ENCODE peak calls at places on chromosomes 3 and 15, in six cellular contexts. C is sigmoid colon, Z is choroid plexus epithelial cell, S is cardiac fibroblast, I is heart right ventricle, H is AG09319. R is an unnamed sample.

GRCh38 chr15:62444104-62445027 is 279.3 kb upstream of the C2CD4B start:
- DNase-seq in C (peak), Z (peak), S (peak), I (no peak), H (peak), R (peak)

GRCh38 chr15:91302588-91303439 is 202.8 kb downstream of the SV2B start:
- DNase-seq in C (no peak), Z (peak), S (peak), I (peak), H (peak), R (peak)

GRCh38 chr3:108377384-108377783 is 81.0 kb downstream of the HHLA2 start:
- DNase-seq in C (no peak), Z (no peak), S (no peak), I (no peak), H (no peak), R (no peak)

GRCh38 chr3:183822631-183823030 is 2.7 kb downstream of the MAP6D1 start:
- DNase-seq in C (no peak), Z (no peak), S (no peak), I (no peak), H (no peak), R (no peak)

GRCh38 chr3:10534066-10534465 is 28.7 kb upstream of the ATP2B2 start:
- DNase-seq in C (no peak), Z (no peak), S (no peak), I (no peak), H (no peak), R (no peak)

GRCh38 chr3:24850245-24850644 is 355.6 kb upstream of the THRB start:
- DNase-seq in C (no peak), Z (no peak), S (no peak), I (no peak), H (no peak), R (no peak)

GRCh38 chr3:128173849-128174248 is 20.6 kb downstream of the EEFSEC start:
- DNase-seq in C (no peak), Z (no peak), S (no peak), I (peak), H (no peak), R (no peak)

GRCh38 chr3:9715764-9716437 is 12.3 kb downstream of the CPNE9 start:
- DNase-seq in C (peak), Z (peak), S (peak), I (peak), H (peak), R (peak)

GRCh38 chr3:16294854-16295253 is 29.8 kb downstream of the OXNAD1 start:
- DNase-seq in C (no peak), Z (no peak), S (no peak), I (no peak), H (no peak), R (no peak)

GRCh38 chr15:72722071-72722696 is 36.2 kb downstream of the BBS4 start:
- DNase-seq in C (no peak), Z (peak), S (peak), I (peak), H (peak), R (peak)

GRCh38 chr3:196947136-196947859 is 5.0 kb upstream of the NCBP2 start:
- DNase-seq in C (no peak), Z (no peak), S (no peak), I (no peak), H (no peak), R (no peak)

GRCh38 chr3:120622870-120623718 is 27.0 kb downstream of the NDUFB4 start:
- DNase-seq in C (no peak), Z (peak), S (peak), I (no peak), H (peak), R (no peak)

GRCh38 chr3:54173371-54173770 is 51.0 kb downstream of the CACNA2D3 start:
- DNase-seq in C (no peak), Z (no peak), S (no peak), I (no peak), H (no peak), R (no peak)

GRCh38 chr3:185308126-185308754 is 54.4 kb upstream of the EHHADH start:
- DNase-seq in C (no peak), Z (peak), S (peak), I (peak), H (peak), R (no peak)

GRCh38 chr15:90585863-90586262 is 56.1 kb downstream of the CRTC3 start:
- DNase-seq in C (no peak), Z (peak), S (peak), I (no peak), H (no peak), R (no peak)

GRCh38 chr3:94420941-94421340 is 358.1 kb downstream of the NSUN3 start:
- DNase-seq in C (no peak), Z (no peak), S (peak), I (no peak), H (no peak), R (no peak)

GRCh38 chr3:116053017-116053416 is 392.3 kb downstream of the LSAMP start:
- DNase-seq in C (no peak), Z (no peak), S (no peak), I (no peak), H (no peak), R (no peak)

GRCh38 chr15:94205366-94205765 is 26.0 kb upstream of the MCTP2 start:
- DNase-seq in C (no peak), Z (peak), S (no peak), I (no peak), H (peak), R (no peak)

GRCh38 chr3:53495518-53496501 is 1.4 kb downstream of the CACNA1D start:
- DNase-seq in C (peak), Z (no peak), S (no peak), I (no peak), H (no peak), R (no peak)

GRCh38 chr15:64845826-64846225 is 4.1 kb downstream of the PLEKHO2 start:
- DNase-seq in C (peak), Z (no peak), S (no peak), I (no peak), H (no peak), R (no peak)

GRCh38 chr3:108130247-108130646 is 39.4 kb upstream of the CD47 start:
- DNase-seq in C (no peak), Z (no peak), S (no peak), I (no peak), H (no peak), R (no peak)

GRCh38 chr15:34271493-34271892 is 46.7 kb downstream of the EMC4 start:
- DNase-seq in C (no peak), Z (peak), S (peak), I (no peak), H (peak), R (peak)

GRCh38 chr15:44314512-44314911 is 26.0 kb downstream of the GOLM2 start:
- DNase-seq in C (no peak), Z (no peak), S (no peak), I (no peak), H (no peak), R (no peak)

GRCh38 chr3:53948174-53948573 is 56.5 kb upstream of the SELENOK start:
- DNase-seq in C (no peak), Z (no peak), S (no peak), I (no peak), H (no peak), R (no peak)

GRCh38 chr3:64878372-64878771 is 190.6 kb upstream of the ADAMTS9 start:
- DNase-seq in C (no peak), Z (peak), S (peak), I (no peak), H (no peak), R (no peak)

GRCh38 chr3:23105048-23105447 is 98.1 kb upstream of the UBE2E2 start:
- DNase-seq in C (no peak), Z (no peak), S (no peak), I (no peak), H (no peak), R (no peak)

GRCh38 chr3:42905740-42906084 is 230 bp upstream of the ZNF662 start:
- DNase-seq in C (no peak), Z (no peak), S (no peak), I (no peak), H (no peak), R (no peak)

GRCh38 chr15:69297642-69298353 is 914 bp upstream of the PAQR5 start:
- DNase-seq in C (no peak), Z (no peak), S (no peak), I (no peak), H (no peak), R (no peak)

GRCh38 chr15:41804920-41805666 is 22.8 kb upstream of the JMJD7 start:
- DNase-seq in C (peak), Z (no peak), S (no peak), I (no peak), H (no peak), R (no peak)

GRCh38 chr3:87900061-87900460 is 158.7 kb downstream of the CGGBP1 start:
- DNase-seq in C (no peak), Z (peak), S (peak), I (no peak), H (no peak), R (no peak)

GRCh38 chr15:60002528-60003218 is 1.4 kb upstream of the FOXB1 start:
- DNase-seq in C (no peak), Z (no peak), S (no peak), I (no peak), H (no peak), R (no peak)

GRCh38 chr3:187679638-187680396 is 9.6 kb upstream of the SST start:
- DNase-seq in C (peak), Z (peak), S (peak), I (peak), H (peak), R (no peak)

GRCh38 chr3:187677604-187678003 is 7.4 kb upstream of the SST start:
- DNase-seq in C (no peak), Z (no peak), S (no peak), I (no peak), H (no peak), R (no peak)

GRCh38 chr3:187673012-187673411 is 2.8 kb upstream of the SST start:
- DNase-seq in C (no peak), Z (peak), S (no peak), I (no peak), H (no peak), R (no peak)

GRCh38 chr3:187684444-187684843 is 14.2 kb upstream of the SST start:
- DNase-seq in C (no peak), Z (no peak), S (no peak), I (no peak), H (no peak), R (no peak)

DNA sequence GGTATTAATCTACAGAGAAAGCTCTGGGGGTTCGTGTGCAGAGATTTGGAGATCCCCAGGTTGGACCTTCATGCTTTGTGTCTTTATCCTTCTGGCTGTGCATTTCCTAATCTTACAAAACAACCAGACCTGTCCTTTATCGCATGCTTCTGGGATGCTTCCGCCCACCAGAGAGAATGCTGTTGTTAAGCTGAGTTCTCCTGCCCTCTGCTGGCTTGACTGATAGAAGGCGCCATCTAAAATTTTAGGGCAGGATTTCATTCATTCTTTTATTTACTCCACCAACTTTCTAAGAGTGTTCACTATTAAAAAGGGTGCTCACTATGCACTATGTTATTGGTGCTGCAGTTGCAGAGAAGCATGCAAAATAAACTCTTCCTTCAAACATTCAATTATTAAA is 8.7 kb upstream of the SST start:
- DNase-seq in C (no peak), Z (peak), S (peak), I (peak), H (peak), R (no peak)
- TF ChIP-seq CTCF in C (peak), Z (peak), S (peak), I (peak), H (peak), R (peak)

GRCh38 chr15:51320843-51321242 is 17.6 kb downstream of the CYP19A1 start:
- DNase-seq in C (no peak), Z (no peak), S (no peak), I (no peak), H (no peak), R (no peak)
- TF ChIP-seq CTCF in C (no peak), Z (no peak), S (no peak), I (no peak), H (no peak), R (no peak)

DNA sequence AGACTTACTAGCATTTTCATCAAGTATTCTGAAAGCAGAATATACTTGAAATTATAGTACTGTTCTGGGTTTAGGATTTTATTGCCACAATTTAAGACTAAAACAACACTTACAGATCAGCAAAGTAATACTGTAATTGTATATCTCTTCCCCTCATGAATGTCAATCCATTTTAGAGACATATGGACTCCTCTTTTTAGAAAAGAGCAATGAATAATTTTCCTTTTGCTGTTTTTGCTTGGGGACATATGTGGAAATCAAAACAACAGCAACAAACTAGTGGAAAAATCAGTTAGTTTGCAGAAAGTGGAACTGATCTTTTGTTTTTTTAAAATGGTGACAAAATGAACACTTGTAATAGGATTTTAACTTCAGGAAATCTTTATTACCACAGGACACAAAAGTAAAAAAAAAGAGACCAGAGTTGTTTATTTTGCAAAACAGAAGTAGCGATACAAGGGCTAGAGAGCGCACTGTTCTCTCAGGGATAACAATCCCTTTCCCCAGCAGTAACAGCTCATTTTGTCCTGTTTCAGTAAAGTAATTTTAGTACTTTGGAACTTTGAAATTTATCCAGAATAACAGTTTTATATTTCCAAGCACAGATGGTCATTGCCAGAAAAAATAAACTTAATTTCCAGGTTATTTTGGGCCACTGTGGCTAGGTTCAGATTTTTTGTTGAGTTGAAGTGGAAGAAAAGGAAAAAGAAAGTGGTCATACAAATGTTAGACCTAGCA is 17.1 kb downstream of the LEKR1 start:
- DNase-seq in C (no peak), Z (peak), S (no peak), I (no peak), H (no peak), R (no peak)
- TF ChIP-seq CTCF in C (no peak), Z (no peak), S (no peak), I (no peak), H (no peak), R (no peak)

DNA sequence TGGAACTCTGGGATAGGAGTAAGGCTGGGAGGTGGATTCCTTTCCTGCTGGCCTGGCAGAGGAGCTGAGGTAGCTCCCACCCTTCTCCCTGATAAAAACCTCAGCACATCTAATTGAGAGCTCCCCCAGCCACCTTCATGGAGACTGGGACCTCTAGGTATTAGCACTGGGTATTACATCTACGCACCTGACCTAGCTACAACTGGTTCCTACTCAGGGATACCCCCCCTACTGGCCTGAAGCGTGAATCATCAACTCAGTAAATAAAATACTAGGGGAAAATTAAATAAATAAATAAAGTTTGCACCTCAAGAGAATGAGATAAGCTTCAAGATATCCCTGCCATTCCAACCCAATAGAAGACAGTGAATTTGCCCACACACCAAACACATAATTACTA is 140.4 kb downstream of the NEK10 start:
- DNase-seq in C (no peak), Z (no peak), S (no peak), I (no peak), H (no peak), R (no peak)
- TF ChIP-seq CTCF in C (no peak), Z (peak), S (no peak), I (no peak), H (no peak), R (peak)

GRCh38 chr15:84871428-84871985 is 13.0 kb upstream of the SLC28A1 start:
- DNase-seq in C (no peak), Z (no peak), S (no peak), I (no peak), H (no peak), R (no peak)
- TF ChIP-seq CTCF in C (no peak), Z (peak), S (no peak), I (no peak), H (no peak), R (no peak)

GRCh38 chr15:71385026-71385425 is 269.8 kb downstream of the THSD4 start:
- DNase-seq in C (no peak), Z (peak), S (peak), I (no peak), H (no peak), R (no peak)

GRCh38 chr15:71386005-71386404 is 270.7 kb downstream of the THSD4 start:
- DNase-seq in C (no peak), Z (no peak), S (no peak), I (no peak), H (no peak), R (no peak)

GRCh38 chr15:71385469-71385868 is 270.2 kb downstream of the THSD4 start:
- DNase-seq in C (no peak), Z (no peak), S (no peak), I (no peak), H (no peak), R (no peak)

GRCh38 chr15:71387825-71388224 is 272.6 kb downstream of the THSD4 start:
- DNase-seq in C (no peak), Z (no peak), S (no peak), I (no peak), H (no peak), R (no peak)

GRCh38 chr15:71386448-71387236 is 271.4 kb downstream of the THSD4 start:
- DNase-seq in C (no peak), Z (peak), S (peak), I (no peak), H (no peak), R (no peak)
- TF ChIP-seq CTCF in C (peak), Z (peak), S (no peak), I (peak), H (peak), R (peak)

GRCh38 chr3:32420138-32420981 is 28.7 kb downstream of the CMTM7 start:
- DNase-seq in C (no peak), Z (peak), S (peak), I (no peak), H (no peak), R (peak)
- TF ChIP-seq CTCF in C (no peak), Z (peak), S (peak), I (no peak), H (no peak), R (peak)

GRCh38 chr3:44885618-44886017 is 11.2 kb downstream of the TGM4 start:
- DNase-seq in C (no peak), Z (peak), S (peak), I (no peak), H (peak), R (peak)

GRCh38 chr3:44883999-44884431 is 9.6 kb downstream of the TGM4 start:
- DNase-seq in C (no peak), Z (peak), S (peak), I (no peak), H (peak), R (peak)

GRCh38 chr3:44880284-44880683 is 5.9 kb downstream of the TGM4 start:
- DNase-seq in C (no peak), Z (peak), S (no peak), I (no peak), H (no peak), R (no peak)

GRCh38 chr3:44886561-44886960 is 12.2 kb downstream of the TGM4 start:
- DNase-seq in C (no peak), Z (peak), S (peak), I (no peak), H (no peak), R (no peak)

GRCh38 chr3:44883213-44883955 is 9.0 kb downstream of the TGM4 start:
- DNase-seq in C (no peak), Z (peak), S (peak), I (no peak), H (no peak), R (no peak)
- TF ChIP-seq CTCF in C (no peak), Z (peak), S (peak), I (no peak), H (no peak), R (no peak)

DNA sequence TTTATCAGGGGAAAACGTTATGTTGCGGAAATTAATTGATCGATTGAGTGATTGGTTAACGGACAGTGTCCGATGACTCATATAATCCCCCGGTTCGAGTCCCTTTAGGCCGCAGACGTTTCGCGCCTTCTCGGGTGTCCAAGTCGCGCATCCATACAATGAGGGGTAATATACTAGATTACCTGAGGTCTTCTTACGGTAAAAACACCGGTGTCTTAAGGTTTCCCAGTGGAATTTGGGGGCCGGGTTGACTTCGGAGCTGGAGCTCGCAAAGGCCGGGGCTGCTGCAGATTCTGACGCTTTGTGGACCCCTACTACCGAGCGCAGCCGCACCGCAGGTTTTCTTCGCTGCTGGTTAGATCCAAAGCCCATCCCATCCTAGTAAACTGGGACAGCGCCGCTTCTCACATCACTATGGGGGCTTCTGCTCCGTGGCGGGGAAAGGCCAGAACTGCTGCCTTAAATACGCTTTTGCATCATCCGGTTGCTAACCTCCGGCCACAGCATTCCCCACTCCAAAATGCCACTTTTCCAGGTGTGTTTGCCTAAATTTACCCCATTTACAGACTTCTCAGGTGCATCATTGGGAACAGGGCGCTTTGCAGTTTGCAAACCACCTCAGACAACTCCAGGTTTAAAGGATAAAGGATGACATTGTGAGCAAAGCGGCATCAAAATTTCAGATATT is 858 bp upstream of the SACM1L start:
- DNase-seq in C (no peak), Z (peak), S (no peak), I (no peak), H (no peak), R (no peak)
- TF ChIP-seq CTCF in C (no peak), Z (peak), S (no peak), I (no peak), H (no peak), R (no peak)

GRCh38 chr3:73419179-73419803 is 205.4 kb downstream of the PDZRN3 start:
- DNase-seq in C (no peak), Z (peak), S (peak), I (no peak), H (no peak), R (no peak)
- TF ChIP-seq CTCF in C (peak), Z (peak), S (peak), I (no peak), H (peak), R (peak)

R was measured in kidney epithelial cell.